ENCODE peak calls at places on chromosomes 13 and 19, in five cellular contexts. U, K, V, W and X are unnamed samples.

GRCh38 chr19:19126102-19126501 is 12.2 kb downstream of the TMEM161A start:
- DNase-seq in U (no peak), K (no peak), V (no peak), W (no peak), X (no peak)

GRCh38 chr13:39602614-39603366 is at the start of gene LHFPL6:
- DNase-seq in U (peak), K (peak), V (peak), W (peak), X (peak)

GRCh38 chr19:5618591-5618990 is 4.0 kb downstream of the SAFB2 start:
- DNase-seq in U (no peak), K (no peak), V (no peak), W (no peak), X (no peak)

GRCh38 chr19:57058871-57059270 is 60.9 kb upstream of the USP29 start:
- DNase-seq in U (no peak), K (no peak), V (no peak), W (no peak), X (no peak)

GRCh38 chr19:10113592-10113963 is 2.1 kb downstream of the P2RY11 start:
- DNase-seq in U (no peak), K (no peak), V (no peak), W (no peak), X (no peak)

GRCh38 chr19:41175825-41176734 is 16.9 kb upstream of the CYP2S1 start:
- DNase-seq in U (peak), K (peak), V (no peak), W (peak), X (peak)

GRCh38 chr19:10321874-10322835 is 6.3 kb upstream of the FDX2 start:
- DNase-seq in U (peak), K (no peak), V (no peak), W (no peak), X (no peak)

GRCh38 chr13:23725922-23726321 is 155.7 kb downstream of the TNFRSF19 start:
- DNase-seq in U (no peak), K (no peak), V (no peak), W (peak), X (no peak)

GRCh38 chr19:47324502-47324901 is 7.5 kb upstream of the C5AR2 start:
- DNase-seq in U (no peak), K (no peak), V (no peak), W (no peak), X (no peak)

GRCh38 chr13:23770428-23770827 is 118.8 kb downstream of the MIPEP start:
- DNase-seq in U (no peak), K (no peak), V (no peak), W (no peak), X (no peak)

GRCh38 chr13:112980441-112980840 is 11.4 kb downstream of the MCF2L start:
- DNase-seq in U (no peak), K (no peak), V (no peak), W (no peak), X (no peak)

DNA sequence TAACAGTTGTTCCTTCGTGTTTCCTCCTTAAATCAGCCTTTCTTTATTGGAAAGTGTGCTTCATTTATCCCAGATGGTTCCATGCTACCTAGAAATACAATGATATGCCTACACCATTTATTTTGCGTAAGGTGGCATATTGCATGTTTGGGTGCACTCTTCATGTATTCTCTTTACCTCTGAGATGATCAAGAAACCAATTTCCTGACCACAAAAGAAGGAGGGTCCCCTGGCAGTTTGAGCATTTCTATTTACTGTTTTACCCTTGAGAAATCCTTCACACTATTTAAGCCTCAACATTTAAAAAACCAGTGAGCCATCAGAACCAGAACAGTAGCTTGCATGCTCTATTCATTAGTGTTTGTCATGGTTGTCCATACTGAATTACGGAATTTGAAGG is 354.0 kb downstream of the MTUS2 start:
- DNase-seq in U (no peak), K (no peak), V (no peak), W (no peak), X (no peak)
- TF ChIP-seq CTCF in U (no peak), K (no peak), V (no peak), W (no peak), X (no peak)

GRCh38 chr19:4077800-4078683 is 11.3 kb upstream of the ZBTB7A start:
- DNase-seq in U (peak), K (peak), V (peak), W (peak), X (no peak)
- TF ChIP-seq CTCF in U (no peak), K (no peak), V (no peak), W (no peak), X (no peak)

DNA sequence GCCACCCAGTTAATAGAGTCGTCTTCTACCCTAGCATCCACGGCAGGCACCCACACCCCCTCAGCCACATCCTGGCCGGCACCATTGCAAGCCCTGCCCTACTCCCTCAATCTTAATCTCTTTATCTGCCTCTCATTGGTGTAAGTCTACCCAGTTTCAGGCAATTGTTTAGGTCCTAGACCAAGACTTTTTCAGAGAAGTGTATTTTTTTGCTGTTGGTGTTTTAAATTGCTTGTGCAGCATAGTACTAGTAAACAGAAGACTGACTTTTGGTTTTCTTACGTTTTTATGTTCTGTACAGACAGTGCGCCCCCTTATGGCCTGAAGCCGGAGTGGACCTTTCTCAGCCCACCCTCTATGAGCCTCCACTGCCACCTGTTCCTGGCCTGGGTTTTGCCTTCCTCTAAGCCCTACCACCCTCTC is 2.3 kb upstream of the LCP1 start:
- DNase-seq in U (peak), K (peak), V (peak), W (no peak), X (no peak)
- TF ChIP-seq CTCF in U (peak), K (no peak), V (no peak), W (peak), X (peak)

DNA sequence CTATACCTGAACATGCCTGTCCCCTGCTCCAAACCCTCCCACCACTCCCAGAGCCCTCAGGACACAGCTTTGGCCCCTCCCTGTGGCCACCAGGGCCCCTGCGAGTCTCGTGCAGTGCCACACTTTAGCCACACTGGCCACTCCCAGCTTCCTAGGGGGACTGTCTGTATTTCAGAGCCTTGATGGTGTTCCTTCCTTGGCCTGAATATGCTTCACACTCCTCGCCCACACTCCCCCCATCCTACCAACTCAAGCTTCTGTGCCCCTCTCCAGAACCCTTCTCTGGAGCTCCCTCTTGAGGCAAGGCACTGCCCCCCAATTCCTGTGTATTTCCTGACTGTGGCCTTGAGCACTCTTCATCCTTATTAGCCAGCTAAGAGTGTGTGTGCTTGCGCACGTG is 80.2 kb downstream of the DPF1 start:
- DNase-seq in U (no peak), K (no peak), V (no peak), W (no peak), X (no peak)
- TF ChIP-seq CTCF in U (no peak), K (no peak), V (no peak), W (no peak), X (peak)